ENCODE peak calls at places on chromosomes 13 and 19, in nine cellular contexts. O is aorta, H is Karpas-422, J is astrocyte of the spinal cord, M is endodermal cell, D is thoracic aorta, E is stomach, Y is right atrium auricular region, F is fibroblast of the aortic adventitia. C is an unnamed sample.

GRCh38 chr19:18672606-18673337 is 10.7 kb upstream of the CRTC1 start:
- DNase-seq in H (no peak), Y (no peak), E (peak; percentile 73), D (no peak), J (peak; percentile 59), M (no peak), O (peak; percentile 83), F (peak; percentile 67), C (no peak)

GRCh38 chr19:57075125-57075524 is 44.7 kb upstream of the USP29 start:
- DNase-seq in M (no peak), D (no peak), O (no peak), J (no peak), H (no peak), Y (no peak), E (no peak), F (no peak), C (no peak)

GRCh38 chr13:105127732-105128131 is 1407.7 kb downstream of the EFNB2 start:
- DNase-seq in F (no peak), E (no peak), O (no peak), H (no peak), Y (no peak), M (no peak), D (no peak), J (no peak), C (no peak)

GRCh38 chr19:6232567-6232966 is 47.2 kb downstream of the MLLT1 start:
- DNase-seq in M (no peak), O (no peak), Y (no peak), E (no peak), H (no peak), F (peak; percentile 93), J (peak; percentile 85), D (no peak), C (no peak)

GRCh38 chr13:36612242-36612641 is 61.6 kb upstream of the SERTM1 start:
- DNase-seq in J (no peak), E (no peak), D (no peak), Y (no peak), H (no peak), M (peak; percentile 61), F (no peak), O (no peak), C (no peak)

GRCh38 chr13:94122300-94122699 is 357.2 kb downstream of the DCT start:
- DNase-seq in E (no peak), F (no peak), J (no peak), M (no peak), H (no peak), Y (no peak), D (no peak), O (no peak), C (no peak)

GRCh38 chr13:83879431-83880171 is 2.7 kb downstream of the SLITRK1 start:
- DNase-seq in O (no peak), E (no peak), J (no peak), F (no peak), D (no peak), H (no peak), Y (no peak), M (peak; percentile 56), C (no peak)

GRCh38 chr13:38703255-38703654 is 16.4 kb downstream of the FREM2 start:
- DNase-seq in E (no peak), Y (no peak), M (no peak), O (no peak), D (no peak), F (no peak), H (no peak), J (no peak), C (no peak)

GRCh38 chr13:112573710-112574109 is 14.2 kb downstream of the TUBGCP3 start:
- DNase-seq in E (no peak), F (no peak), M (no peak), H (no peak), J (no peak), O (no peak), Y (no peak), D (no peak), C (no peak)

GRCh38 chr13:112575295-112575622 is 12.7 kb downstream of the TUBGCP3 start:
- DNase-seq in O (no peak), M (no peak), H (no peak), F (no peak), Y (no peak), J (no peak), D (no peak), E (no peak), C (no peak)

GRCh38 chr13:112575680-112576079 is 12.3 kb downstream of the TUBGCP3 start:
- DNase-seq in H (no peak), F (peak; percentile 64), Y (no peak), O (no peak), D (no peak), J (no peak), E (no peak), M (peak; percentile 72), C (no peak)

GRCh38 chr13:112576191-112576590 is 11.8 kb downstream of the TUBGCP3 start:
- DNase-seq in J (no peak), O (no peak), H (no peak), E (no peak), D (no peak), F (no peak), Y (no peak), M (no peak), C (no peak)

GRCh38 chr13:112574476-112575294 is 13.3 kb downstream of the TUBGCP3 start:
- DNase-seq in F (peak; percentile 15), M (no peak), O (no peak), Y (no peak), J (no peak), E (no peak), H (no peak), D (no peak), C (no peak)
- H3K4me3 ChIP-seq in F (no peak overlapping the region), M (no peak overlapping the region), O (no peak overlapping the region), Y (no peak overlapping the region), J (no peak overlapping the region), E (no peak overlapping the region), H (no peak overlapping the region), D (no peak overlapping the region), C (no peak overlapping the region)

GRCh38 chr19:45492627-45493470 is 4.0 kb downstream of the RTN2 start:
- DNase-seq in J (peak; percentile 63), E (no peak), Y (no peak), O (no peak), M (peak; percentile 92), D (no peak), F (peak; percentile 72), H (no peak), C (peak; percentile 88)

GRCh38 chr19:45496349-45496953 is 396 bp downstream of the RTN2 start:
- DNase-seq in J (no peak), O (no peak), F (no peak), M (peak; percentile 92), H (peak; percentile 70), D (no peak), E (no peak), Y (no peak), C (no peak)

GRCh38 chr19:45492137-45492626 is 4.7 kb downstream of the RTN2 start:
- DNase-seq in M (no peak), F (no peak), H (no peak), J (no peak), E (no peak), D (no peak), O (no peak), Y (no peak), C (no peak)

GRCh38 chr19:45495178-45495577 is 1.7 kb downstream of the RTN2 start:
- DNase-seq in D (no peak), O (no peak), E (no peak), H (no peak), Y (no peak), M (no peak), F (no peak), J (no peak), C (no peak)

DNA sequence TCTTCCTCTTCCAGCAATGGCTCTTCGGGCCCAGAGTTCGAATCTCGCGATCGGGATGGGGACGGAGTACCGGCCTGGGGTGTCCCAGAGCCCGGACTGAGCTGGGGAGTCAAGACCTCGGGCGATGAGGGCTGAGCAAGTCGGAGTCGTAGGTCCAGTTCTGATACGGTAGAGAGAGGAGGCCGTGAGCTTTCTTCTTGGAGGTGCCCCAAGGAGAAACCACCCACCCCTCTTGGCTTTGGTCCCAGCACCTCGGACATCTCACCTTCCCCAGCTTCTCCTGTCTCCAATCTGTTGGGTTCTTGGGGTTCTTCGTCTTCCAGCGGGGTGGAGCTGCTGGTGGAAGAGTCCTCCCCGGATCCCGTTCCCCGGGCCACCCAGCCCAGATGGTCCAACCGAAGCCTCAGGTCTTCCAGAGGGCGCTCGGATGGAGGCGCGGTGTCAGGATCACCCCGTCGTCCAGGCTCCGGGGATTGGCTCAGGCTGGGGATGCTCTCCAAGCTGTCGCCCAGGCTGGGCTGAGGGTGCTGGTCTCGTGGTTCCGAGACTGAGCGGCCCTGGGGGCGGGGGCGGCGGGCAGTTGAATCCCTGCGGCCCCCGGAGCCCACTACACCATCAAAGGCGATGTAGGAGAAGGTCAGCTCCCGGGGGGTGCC is 2.5 kb downstream of the RTN2 start:
- DNase-seq in J (no peak), F (no peak), H (no peak), Y (no peak), E (no peak), O (no peak), M (no peak), D (no peak), C (no peak)
- H3K4me3 ChIP-seq in J (no peak overlapping the region), F (no peak overlapping the region), H (no peak overlapping the region), Y (no peak overlapping the region), E (no peak overlapping the region), O (no peak overlapping the region), M (no peak overlapping the region), D (no peak overlapping the region), C (no peak overlapping the region)

DNA sequence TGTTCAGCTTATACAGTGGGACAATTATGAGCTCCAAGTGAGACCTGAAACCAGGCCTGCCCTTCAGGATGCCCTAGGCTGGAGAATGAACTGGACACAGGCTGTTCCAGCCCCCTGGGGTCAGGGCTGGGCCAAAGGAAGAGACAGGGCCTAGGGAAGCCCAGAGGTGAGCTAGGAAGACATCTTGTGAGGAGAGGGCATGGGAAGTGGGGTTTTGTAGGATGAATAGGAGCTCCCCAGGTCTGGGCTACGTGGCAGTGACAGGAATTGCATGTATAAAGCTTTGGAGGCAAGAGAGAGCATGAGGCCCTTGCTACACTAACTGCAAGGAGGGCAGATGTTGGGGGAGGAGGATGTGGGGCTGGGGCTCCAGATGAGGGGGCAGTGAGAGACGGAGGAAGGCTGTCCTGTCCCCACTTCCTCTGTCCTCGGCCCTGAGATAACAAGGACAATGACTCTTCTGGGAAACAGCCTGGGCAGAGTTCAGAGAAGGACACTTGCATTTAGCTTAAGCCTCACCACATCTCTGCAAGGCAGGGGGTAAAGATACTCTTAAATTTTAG is 1.5 kb upstream of the TBXA2R start:
- DNase-seq in O (no peak), D (no peak), E (no peak), J (no peak), Y (no peak), H (no peak), F (no peak), M (no peak), C (no peak)
- H3K4me3 ChIP-seq in O (no peak overlapping the region), D (peak overlapping the region; percentile 87), E (no peak overlapping the region), J (no peak overlapping the region), Y (no peak overlapping the region), H (no peak overlapping the region), F (peak overlapping the region; percentile 76), M (no peak overlapping the region), C (no peak overlapping the region)

DNA sequence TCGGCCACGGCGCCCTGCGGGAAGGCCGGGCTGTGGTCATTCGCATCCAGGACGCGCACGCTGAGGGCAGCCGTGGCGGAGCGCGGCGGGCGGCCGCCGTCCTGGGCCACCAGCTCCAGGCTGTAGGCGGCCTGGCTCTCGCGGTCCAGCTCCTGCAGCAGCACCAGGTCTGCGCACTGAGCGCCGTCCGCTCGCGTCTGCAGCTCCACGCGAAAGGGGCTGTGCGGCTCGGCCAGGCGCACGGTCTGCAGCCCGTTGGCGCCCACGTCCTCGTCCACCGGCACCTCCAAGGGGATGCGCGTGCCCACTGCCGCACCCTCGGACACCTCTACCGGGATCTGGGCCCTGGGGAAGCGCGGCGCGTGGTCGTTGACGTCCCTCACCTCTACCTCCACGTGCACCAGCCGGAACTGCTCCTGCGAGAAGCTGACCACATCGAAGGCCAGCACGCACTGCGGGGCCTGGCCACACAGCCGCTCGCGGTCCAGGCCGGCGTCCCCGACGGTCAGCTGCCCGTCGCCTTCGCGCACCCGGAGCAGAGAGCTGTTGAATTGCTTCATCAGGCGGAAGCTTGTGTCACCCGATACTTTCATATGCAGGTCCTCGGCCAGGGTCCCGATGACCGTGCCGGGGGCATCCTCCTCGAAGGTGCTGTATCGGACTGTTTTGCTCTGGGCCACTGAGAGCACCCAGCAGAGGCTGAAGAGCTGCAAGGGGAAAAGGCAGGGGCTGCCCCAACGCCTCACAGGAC is 583 bp downstream of the PCDH8 start:
- DNase-seq in F (no peak), O (no peak), D (no peak), H (peak; percentile 11), J (no peak), M (peak; percentile 58), E (no peak), Y (no peak), C (no peak)
- H3K4me3 ChIP-seq in F (no peak overlapping the region), O (no peak overlapping the region), D (no peak overlapping the region), H (no peak overlapping the region), J (no peak overlapping the region), M (peak overlapping the region; percentile 77), E (no peak overlapping the region), Y (no peak overlapping the region), C (no peak overlapping the region)